ENCODE peak calls at places on chromosomes 13 and 19, in five cellular contexts. One of them, this sample, is unnamed.
A peak's percentile ranks its signal among the peaks of the same experiment; 100 is the strongest.

GRCh38 chr13:20191902-20192469 is 752 bp downstream of the GJB2 start:
- DNase-seq in neural progenitor cell: peak; percentile 76
- DNase-seq in tibial nerve: no peak
- DNase-seq in adrenal gland: no peak
- DNase-seq in esophagus squamous epithelium: no peak
- DNase-seq in this sample: peak; percentile 27

GRCh38 chr13:26727633-26728032 is 33.0 kb downstream of the GPR12 start:
- DNase-seq in neural progenitor cell: no peak
- DNase-seq in adrenal gland: no peak
- DNase-seq in tibial nerve: no peak
- DNase-seq in esophagus squamous epithelium: no peak
- DNase-seq in this sample: no peak

GRCh38 chr13:67229438-67230242 is 496 bp downstream of the PCDH9 start:
- DNase-seq in adrenal gland: no peak
- DNase-seq in neural progenitor cell: peak; percentile 38
- DNase-seq in esophagus squamous epithelium: no peak
- DNase-seq in tibial nerve: peak; percentile 5
- DNase-seq in this sample: no peak

GRCh38 chr13:21365574-21365973 is 93.5 kb downstream of the ZDHHC20 start:
- DNase-seq in adrenal gland: no peak
- DNase-seq in neural progenitor cell: no peak
- DNase-seq in esophagus squamous epithelium: no peak
- DNase-seq in tibial nerve: no peak
- DNase-seq in this sample: no peak

GRCh38 chr13:24644051-24644450 is 36.2 kb upstream of the ATP12A start:
- DNase-seq in neural progenitor cell: no peak
- DNase-seq in adrenal gland: peak; percentile 30
- DNase-seq in tibial nerve: no peak
- DNase-seq in esophagus squamous epithelium: no peak
- DNase-seq in this sample: no peak

GRCh38 chr19:42252365-42253244 is 2.3 kb downstream of the ERF start:
- DNase-seq in adrenal gland: peak; percentile 74
- DNase-seq in esophagus squamous epithelium: no peak
- DNase-seq in tibial nerve: no peak
- DNase-seq in neural progenitor cell: no peak
- DNase-seq in this sample: no peak

GRCh38 chr13:23433171-23434153 is at the start of gene SACS:
- DNase-seq in neural progenitor cell: peak; percentile 95
- DNase-seq in esophagus squamous epithelium: no peak
- DNase-seq in tibial nerve: no peak
- DNase-seq in adrenal gland: peak; percentile 17
- DNase-seq in this sample: peak; percentile 64

GRCh38 chr13:87923713-87924112 is 252.5 kb downstream of the SLITRK5 start:
- DNase-seq in tibial nerve: no peak
- DNase-seq in neural progenitor cell: no peak
- DNase-seq in adrenal gland: no peak
- DNase-seq in esophagus squamous epithelium: no peak
- DNase-seq in this sample: no peak

GRCh38 chr19:18587962-18588610 is 512 bp upstream of the REX1BD start:
- DNase-seq in tibial nerve: no peak
- DNase-seq in esophagus squamous epithelium: no peak
- DNase-seq in neural progenitor cell: no peak
- DNase-seq in adrenal gland: peak; percentile 37
- DNase-seq in this sample: no peak

GRCh38 chr19:37079238-37079637 is 1.0 kb downstream of the ZNF420 start:
- DNase-seq in neural progenitor cell: peak; percentile 5
- DNase-seq in tibial nerve: no peak
- DNase-seq in adrenal gland: no peak
- DNase-seq in esophagus squamous epithelium: no peak
- DNase-seq in this sample: no peak

GRCh38 chr19:39154626-39155100 is 29.1 kb downstream of the PAK4 start:
- DNase-seq in esophagus squamous epithelium: no peak
- DNase-seq in tibial nerve: no peak
- DNase-seq in neural progenitor cell: no peak
- DNase-seq in adrenal gland: no peak
- DNase-seq in this sample: no peak

GRCh38 chr19:14614099-14614412 is 31.2 kb downstream of the CLEC17A start:
- DNase-seq in tibial nerve: no peak
- DNase-seq in adrenal gland: no peak
- DNase-seq in esophagus squamous epithelium: no peak
- DNase-seq in neural progenitor cell: no peak
- DNase-seq in this sample: no peak

GRCh38 chr13:80363890-80364503 is 23.1 kb upstream of the SPRY2 start:
- DNase-seq in adrenal gland: no peak
- DNase-seq in tibial nerve: no peak
- DNase-seq in esophagus squamous epithelium: no peak
- DNase-seq in neural progenitor cell: peak; percentile 47
- DNase-seq in this sample: no peak

GRCh38 chr19:7391218-7391670 is 42.5 kb downstream of the ARHGEF18 start:
- DNase-seq in neural progenitor cell: no peak
- DNase-seq in adrenal gland: no peak
- DNase-seq in esophagus squamous epithelium: no peak
- DNase-seq in tibial nerve: no peak
- DNase-seq in this sample: no peak

GRCh38 chr13:44273991-44274810 is 99.4 kb upstream of the SERP2 start:
- DNase-seq in esophagus squamous epithelium: no peak
- DNase-seq in neural progenitor cell: no peak
- DNase-seq in adrenal gland: no peak
- DNase-seq in tibial nerve: no peak
- DNase-seq in this sample: no peak

DNA sequence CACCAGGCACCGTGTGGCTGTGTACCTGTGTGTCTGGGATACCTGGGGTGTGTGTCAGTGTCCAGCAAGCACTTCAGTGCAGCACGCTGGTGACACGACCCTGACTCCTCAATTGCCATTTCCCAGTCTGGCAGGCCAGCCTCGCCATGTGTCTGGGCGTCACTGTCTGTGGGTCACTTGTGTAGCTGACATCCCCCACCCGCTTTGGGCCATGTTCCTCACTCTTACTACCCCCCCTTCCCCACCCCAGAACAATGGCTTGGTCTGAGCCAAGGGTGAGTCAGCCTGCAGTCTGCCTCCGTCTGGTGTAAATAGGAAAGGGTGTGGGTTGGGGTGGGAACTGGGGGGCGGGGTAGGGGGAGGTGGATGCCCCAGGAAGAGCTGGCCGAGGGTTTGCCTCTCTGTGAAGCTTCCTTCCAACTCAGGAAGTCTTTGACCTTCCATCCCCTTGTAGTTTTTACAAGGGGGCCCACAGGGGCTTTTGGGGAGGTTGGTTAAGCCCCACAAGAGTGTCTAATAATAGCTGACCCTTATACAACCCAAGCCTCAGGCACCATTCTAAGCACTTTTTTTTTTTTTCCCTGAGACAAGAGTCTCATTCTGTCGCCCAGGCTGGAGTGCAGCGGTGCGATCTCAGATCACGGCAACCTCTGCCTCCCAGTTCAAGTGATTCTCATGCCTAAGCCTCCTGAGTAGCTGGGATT is 17.6 kb downstream of the NOVA2 start:
- DNase-seq in esophagus squamous epithelium: no peak
- DNase-seq in adrenal gland: peak; percentile 70
- DNase-seq in neural progenitor cell: no peak
- DNase-seq in tibial nerve: peak; percentile 13
- DNase-seq in this sample: no peak
- H3K27ac ChIP-seq in esophagus squamous epithelium: no peak overlapping the region
- H3K27ac ChIP-seq in adrenal gland: no peak overlapping the region
- H3K27ac ChIP-seq in neural progenitor cell: no peak overlapping the region
- H3K27ac ChIP-seq in tibial nerve: no peak overlapping the region
- H3K27ac ChIP-seq in this sample: no peak overlapping the region

DNA sequence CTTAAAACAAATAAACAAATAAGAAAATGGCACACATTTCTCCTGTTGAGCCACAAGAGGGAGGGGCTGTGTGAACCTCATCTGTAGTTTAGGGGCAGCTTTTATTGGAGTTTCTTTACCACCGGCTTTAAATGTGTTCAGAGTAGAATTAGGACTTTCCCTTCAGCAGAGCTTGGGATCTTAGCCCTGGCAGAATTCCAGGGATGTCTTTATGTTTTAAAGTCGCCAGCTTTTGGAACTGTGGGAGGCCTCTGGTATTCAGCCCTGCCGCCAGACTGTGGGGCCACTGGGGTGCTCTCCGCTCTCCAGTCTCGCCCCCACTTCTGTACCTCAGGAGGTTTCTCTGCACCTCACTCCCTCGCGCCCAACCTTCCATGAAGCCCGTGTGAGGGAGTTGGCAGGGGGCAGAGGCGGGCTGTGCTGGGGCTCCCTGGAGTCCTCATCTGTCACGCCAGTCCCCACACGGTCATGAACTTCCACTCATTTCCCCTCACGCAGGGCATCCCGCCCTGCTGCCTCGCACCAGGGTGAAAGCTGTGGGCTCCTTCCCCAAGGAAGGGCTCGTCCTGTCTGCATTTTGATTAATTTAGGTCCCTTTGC is 31.5 kb downstream of the CCDC8 start:
- DNase-seq in neural progenitor cell: no peak
- DNase-seq in tibial nerve: no peak
- DNase-seq in esophagus squamous epithelium: no peak
- DNase-seq in adrenal gland: peak; percentile 14
- DNase-seq in this sample: no peak
- H3K36me3 ChIP-seq in neural progenitor cell: peaks cover 14% of the 10 kb centered on the region
- H3K36me3 ChIP-seq in tibial nerve: no peaks in the 10 kb centered on the region
- H3K36me3 ChIP-seq in esophagus squamous epithelium: peaks cover 22% of the 10 kb centered on the region
- H3K36me3 ChIP-seq in adrenal gland: peaks cover 81% of the 10 kb centered on the region
- H3K36me3 ChIP-seq in this sample: peaks cover 16% of the 10 kb centered on the region

GRCh38 chr19:31154021-31154420 is 195.2 kb downstream of the TSHZ3 start:
- DNase-seq in esophagus squamous epithelium: no peak
- DNase-seq in adrenal gland: no peak
- DNase-seq in tibial nerve: no peak
- DNase-seq in neural progenitor cell: no peak
- DNase-seq in this sample: no peak
- H3K27ac ChIP-seq in esophagus squamous epithelium: no peak overlapping the region
- H3K27ac ChIP-seq in adrenal gland: no peak overlapping the region
- H3K27ac ChIP-seq in tibial nerve: no peak overlapping the region
- H3K27ac ChIP-seq in neural progenitor cell: no peak overlapping the region
- H3K27ac ChIP-seq in this sample: no peak overlapping the region

GRCh38 chr19:46737275-46737654 is 8.6 kb upstream of the FKRP start:
- DNase-seq in esophagus squamous epithelium: no peak
- DNase-seq in tibial nerve: no peak
- DNase-seq in adrenal gland: no peak
- DNase-seq in neural progenitor cell: no peak
- DNase-seq in this sample: no peak
- H3K36me3 ChIP-seq in esophagus squamous epithelium: peaks cover 25% of the 10 kb centered on the region
- H3K36me3 ChIP-seq in tibial nerve: no peaks in the 10 kb centered on the region
- H3K36me3 ChIP-seq in adrenal gland: peaks cover 29% of the 10 kb centered on the region
- H3K36me3 ChIP-seq in neural progenitor cell: peaks cover 4% of the 10 kb centered on the region
- H3K36me3 ChIP-seq in this sample: peaks cover 27% of the 10 kb centered on the region

GRCh38 chr19:20357921-20358320 is 190.9 kb downstream of the ZNF486 start:
- DNase-seq in tibial nerve: no peak
- DNase-seq in esophagus squamous epithelium: no peak
- DNase-seq in neural progenitor cell: no peak
- DNase-seq in adrenal gland: no peak
- DNase-seq in this sample: no peak

GRCh38 chr19:20365146-20365545 is 198.1 kb downstream of the ZNF486 start:
- DNase-seq in tibial nerve: no peak
- DNase-seq in neural progenitor cell: no peak
- DNase-seq in esophagus squamous epithelium: no peak
- DNase-seq in adrenal gland: no peak
- DNase-seq in this sample: no peak

DNA sequence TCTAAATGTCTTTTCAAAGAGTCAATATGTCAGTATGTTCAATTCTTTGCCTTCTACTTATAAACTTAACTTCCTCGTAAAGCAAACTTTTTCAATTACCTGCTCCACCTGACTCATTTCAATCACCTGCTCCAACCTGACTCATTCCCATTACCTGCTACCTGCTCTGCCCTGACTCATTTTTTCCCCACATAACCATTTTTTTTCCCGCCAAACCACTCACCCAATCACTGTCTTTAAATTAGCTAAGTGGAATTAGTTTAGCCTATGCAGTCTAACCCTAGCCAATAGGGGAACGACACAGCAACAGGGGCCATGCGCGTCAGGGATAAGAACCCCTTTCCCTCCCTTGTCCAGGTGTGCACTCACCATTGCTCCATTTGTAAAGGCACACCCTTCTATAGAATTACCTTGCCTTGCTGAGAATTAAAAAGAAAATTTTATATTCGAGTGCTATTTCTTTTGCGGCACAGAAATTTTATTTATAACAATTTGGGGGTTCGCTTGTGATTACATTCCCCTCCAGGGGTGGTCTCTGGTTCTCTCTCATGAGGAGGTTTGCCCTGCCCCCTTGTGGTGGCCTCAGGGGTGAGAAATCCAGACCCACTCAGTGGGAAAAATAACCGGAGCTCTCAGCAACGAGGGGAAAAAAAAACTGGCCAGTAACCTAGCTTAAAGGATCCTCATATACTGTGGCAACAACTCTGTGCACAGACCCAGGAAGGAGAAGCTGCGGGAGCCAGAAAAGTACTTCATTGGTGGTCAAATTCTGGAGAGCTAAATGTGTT is 193.1 kb downstream of the ZNF486 start:
- DNase-seq in neural progenitor cell: peak; percentile 47
- DNase-seq in tibial nerve: no peak
- DNase-seq in adrenal gland: no peak
- DNase-seq in esophagus squamous epithelium: no peak
- DNase-seq in this sample: peak; percentile 64
- H3K27ac ChIP-seq in neural progenitor cell: no peak overlapping the region
- H3K27ac ChIP-seq in tibial nerve: no peak overlapping the region
- H3K27ac ChIP-seq in adrenal gland: no peak overlapping the region
- H3K27ac ChIP-seq in esophagus squamous epithelium: no peak overlapping the region
- H3K27ac ChIP-seq in this sample: no peak overlapping the region

DNA sequence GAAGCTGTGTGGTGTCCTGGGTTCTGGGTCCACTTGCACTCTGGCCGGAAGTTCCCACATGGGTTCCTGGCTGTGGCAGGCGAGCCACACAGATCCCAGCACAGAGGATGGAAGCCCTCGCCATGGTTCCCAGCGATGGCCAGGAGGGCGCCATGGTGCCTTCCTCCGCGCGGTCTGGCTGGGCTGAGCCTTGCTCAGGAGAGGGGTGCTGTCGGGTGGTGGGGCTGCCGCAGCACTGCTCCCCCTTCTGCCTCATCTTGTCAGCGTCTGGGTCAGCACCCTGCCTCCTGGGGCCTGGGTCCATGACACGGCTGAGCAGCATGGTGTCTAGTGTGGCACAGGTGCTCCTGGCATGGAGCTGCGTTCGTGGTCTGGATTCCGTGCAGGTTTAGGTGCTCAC is 33.5 kb downstream of the DOT1L start:
- DNase-seq in esophagus squamous epithelium: no peak
- DNase-seq in neural progenitor cell: no peak
- DNase-seq in tibial nerve: no peak
- DNase-seq in adrenal gland: no peak
- DNase-seq in this sample: no peak
- H3K36me3 ChIP-seq in esophagus squamous epithelium: peaks cover 16% of the 10 kb centered on the region
- H3K36me3 ChIP-seq in neural progenitor cell: no peaks in the 10 kb centered on the region
- H3K36me3 ChIP-seq in tibial nerve: no peaks in the 10 kb centered on the region
- H3K36me3 ChIP-seq in adrenal gland: peaks cover 41% of the 10 kb centered on the region
- H3K36me3 ChIP-seq in this sample: peaks cover 15% of the 10 kb centered on the region

GRCh38 chr19:11027381-11027780 is 61.9 kb upstream of the LDLR start:
- DNase-seq in tibial nerve: no peak
- DNase-seq in neural progenitor cell: no peak
- DNase-seq in adrenal gland: no peak
- DNase-seq in esophagus squamous epithelium: no peak
- DNase-seq in this sample: no peak
- H3K27ac ChIP-seq in tibial nerve: no peak overlapping the region
- H3K27ac ChIP-seq in neural progenitor cell: no peak overlapping the region
- H3K27ac ChIP-seq in adrenal gland: no peak overlapping the region
- H3K27ac ChIP-seq in esophagus squamous epithelium: no peak overlapping the region
- H3K27ac ChIP-seq in this sample: no peak overlapping the region

This sample was measured in iPS DF 6.9.